ENCODE peak calls at places on chromosomes 11 and 22, in nine cellular contexts. G is GM12891, D is AG04450, E is MV-4-11, H is M059J, M is GM04504, T is smooth muscle cell of the brain vasculature, W is upper lobe of right lung, O is ELR. A is an unnamed sample.

GRCh38 chr11:132196928-132197327 is 826.5 kb downstream of the NTM start:
- DNase-seq in E (no peak), O (no peak), W (no peak), D (no peak), G (no peak), H (no peak), T (no peak), M (no peak), A (no peak)

GRCh38 chr11:67605231-67606011 is 1.3 kb upstream of the NDUFV1 start:
- DNase-seq in E (no peak), D (no peak), W (no peak), H (no peak), G (no peak), T (no peak), M (no peak), O (no peak), A (no peak)

GRCh38 chr11:11217555-11218286 is 135.3 kb downstream of the CSNK2A3 start:
- DNase-seq in O (no peak), E (no peak), M (no peak), T (no peak), W (no peak), H (no peak), G (no peak), D (no peak), A (no peak)

GRCh38 chr22:25081409-25081824 is 118.2 kb upstream of the CRYBB3 start:
- DNase-seq in O (peak; percentile 24), T (no peak), D (no peak), G (no peak), W (no peak), M (no peak), H (peak; percentile 20), E (peak; percentile 26), A (no peak)

GRCh38 chr11:5118893-5119292 is 19.3 kb downstream of the OR52A5 start:
- DNase-seq in E (no peak), H (no peak), G (no peak), D (no peak), M (no peak), O (no peak), T (no peak), W (no peak), A (no peak)

GRCh38 chr22:43230983-43231723 is 44.2 kb upstream of the TTLL12 start:
- DNase-seq in E (peak; percentile 5), D (no peak), G (peak; percentile 94), T (no peak), H (peak; percentile 45), M (peak; percentile 8), O (peak; percentile 65), W (peak; percentile 85), A (no peak)

GRCh38 chr11:87281496-87281895 is 243.8 kb downstream of the TMEM135 start:
- DNase-seq in H (peak; percentile 15), D (no peak), G (no peak), O (peak; percentile 38), T (peak; percentile 46), W (no peak), E (peak; percentile 41), M (peak; percentile 17), A (peak; percentile 67)

GRCh38 chr22:33896154-33896800 is 24.0 kb downstream of the LARGE1 start:
- DNase-seq in D (no peak), H (no peak), G (no peak), O (no peak), T (no peak), M (no peak), E (no peak), W (no peak), A (no peak)

GRCh38 chr11:57001674-57002401 is 13.1 kb downstream of the OR5AK2 start:
- DNase-seq in H (no peak), M (no peak), T (no peak), D (no peak), O (peak; percentile 30), W (no peak), E (no peak), G (no peak), A (no peak)

GRCh38 chr22:37549704-37550059 is 10.6 kb upstream of the CDC42EP1 start:
- DNase-seq in O (peak; percentile 45), G (no peak), H (peak; percentile 78), M (no peak), D (no peak), W (peak; percentile 81), E (no peak), T (no peak), A (no peak)

GRCh38 chr11:110857885-110858555 is 145.8 kb upstream of the ARHGAP20 start:
- DNase-seq in D (peak; percentile 13), E (no peak), M (no peak), G (no peak), H (peak; percentile 30), T (peak; percentile 58), W (no peak), O (no peak), A (no peak)

GRCh38 chr11:7555067-7555699 is 41.4 kb downstream of the PPFIBP2 start:
- DNase-seq in M (no peak), G (no peak), E (no peak), T (no peak), H (peak; percentile 44), D (no peak), O (no peak), W (peak; percentile 75), A (no peak)

GRCh38 chr11:693415-693831 is 1.6 kb downstream of the DEAF1 start:
- DNase-seq in H (no peak), G (no peak), M (no peak), W (no peak), D (no peak), E (peak; percentile 21), O (peak; percentile 19), T (no peak), A (no peak)

GRCh38 chr11:117822031-117822521 is 2.5 kb downstream of the FXYD2 start:
- DNase-seq in D (no peak), W (peak; percentile 71), G (no peak), T (no peak), E (peak; percentile 27), O (peak; percentile 30), M (no peak), H (no peak), A (no peak)

GRCh38 chr11:85627332-85627997 is at the start of gene DLG2:
- DNase-seq in M (no peak), T (no peak), O (peak; percentile 54), G (no peak), D (no peak), E (no peak), W (no peak), H (peak; percentile 64), A (no peak)

GRCh38 chr11:377174-377865 is 8.0 kb downstream of the B4GALNT4 start:
- DNase-seq in T (no peak), M (no peak), G (no peak), E (no peak), W (no peak), D (no peak), O (no peak), H (no peak), A (no peak)

GRCh38 chr11:1871531-1871930 is 18.6 kb downstream of the LSP1 start:
- DNase-seq in G (no peak), M (no peak), E (no peak), D (no peak), H (no peak), W (no peak), O (no peak), T (no peak), A (no peak)

GRCh38 chr11:91421586-91421985 is 803.0 kb upstream of the FAT3 start:
- DNase-seq in H (no peak), M (no peak), G (no peak), E (no peak), O (no peak), T (no peak), W (no peak), D (no peak), A (no peak)

GRCh38 chr11:112963368-112963955 is 2.2 kb downstream of the NCAM1 start:
- DNase-seq in T (no peak), E (no peak), M (no peak), W (peak; percentile 62), D (no peak), G (no peak), H (no peak), O (no peak), A (no peak)

GRCh38 chr11:65439331-65440181 is 17.0 kb downstream of the NEAT1 start:
- DNase-seq in E (no peak), O (peak; percentile 5), H (peak; percentile 56), W (no peak), M (no peak), D (no peak), T (no peak), G (no peak), A (no peak)

GRCh38 chr11:95108159-95108611 is 18.5 kb downstream of the ENDOD1 start:
- DNase-seq in E (no peak), T (peak; percentile 33), G (no peak), D (no peak), O (peak; percentile 65), H (peak; percentile 59), W (no peak), M (no peak), A (peak; percentile 77)

GRCh38 chr11:31254411-31254810 is 115.1 kb downstream of the DCDC1 start:
- DNase-seq in H (no peak), W (no peak), G (no peak), O (no peak), E (peak; percentile 59), D (no peak), T (no peak), M (no peak), A (no peak)